ENCODE peak calls at places on chromosomes 16 and 17, in four cellular contexts. N is K562, Y is GM12878, W is HL-60. M is an unnamed sample.

GRCh38 chr16:26491271-26491670 is 575.5 kb upstream of the C16orf82 start:
- DNase-seq in N (no peak), Y (no peak), W (no peak), M (no peak)

GRCh38 chr17:3502466-3502865 is 26.7 kb downstream of the ASPA start:
- DNase-seq in N (no peak), Y (no peak), W (no peak), M (no peak)

GRCh38 chr16:19130385-19130784 is 16.6 kb downstream of the ITPRIPL2 start:
- DNase-seq in N (no peak), Y (no peak), W (no peak), M (no peak)

GRCh38 chr16:83420206-83420760 is 387.5 kb upstream of the HSBP1 start:
- DNase-seq in N (no peak), Y (no peak), W (no peak), M (no peak)

GRCh38 chr16:57713596-57713995 is 19.0 kb downstream of the DRC7 start:
- DNase-seq in N (no peak), Y (no peak), W (no peak), M (no peak)

GRCh38 chr17:64492481-64493109 is 4.3 kb downstream of the POLG2 start:
- DNase-seq in N (no peak), Y (no peak), W (peak), M (no peak)

GRCh38 chr16:88454315-88455057 is 1.4 kb downstream of the ZFPM1 start:
- DNase-seq in N (no peak), Y (no peak), W (no peak), M (no peak)

GRCh38 chr16:77396461-77396860 is 38.4 kb downstream of the ADAMTS18 start:
- DNase-seq in N (no peak), Y (no peak), W (no peak), M (no peak)

GRCh38 chr16:89370601-89371000 is 119.8 kb downstream of the ANKRD11 start:
- DNase-seq in N (no peak), Y (no peak), W (no peak), M (no peak)

GRCh38 chr16:57809843-57810196 is 7.5 kb upstream of the KIFC3 start:
- DNase-seq in N (no peak), Y (no peak), W (no peak), M (no peak)

GRCh38 chr17:83171661-83172060 is 92.3 kb downstream of the METRNL start:
- DNase-seq in N (no peak), Y (no peak), W (no peak), M (no peak)

GRCh38 chr17:19371259-19372003 is 6.9 kb upstream of the MAPK7 start:
- DNase-seq in N (no peak), Y (no peak), W (no peak), M (no peak)

GRCh38 chr17:76544123-76544915 is 4.5 kb downstream of the PRCD start:
- DNase-seq in N (no peak), Y (no peak), W (no peak), M (no peak)

GRCh38 chr16:19075511-19075910 is 8.1 kb downstream of the COQ7 start:
- DNase-seq in N (no peak), Y (no peak), W (no peak), M (no peak)

GRCh38 chr16:4675864-4676786 is 17.2 kb upstream of the NUDT16L1 start:
- DNase-seq in N (peak), Y (no peak), W (no peak), M (no peak)

GRCh38 chr17:42521036-42521435 is 15.0 kb upstream of the NAGLU start:
- DNase-seq in N (no peak), Y (no peak), W (no peak), M (no peak)

GRCh38 chr17:63246344-63246743 is 199.8 kb downstream of the CYB561 start:
- DNase-seq in N (no peak), Y (no peak), W (no peak), M (no peak)

GRCh38 chr17:29242790-29243189 is 3.9 kb upstream of the CRYBA1 start:
- DNase-seq in N (no peak), Y (no peak), W (no peak), M (no peak)

GRCh38 chr16:890217-890616 is 80.6 kb downstream of the LMF1 start:
- DNase-seq in N (peak), Y (no peak), W (no peak), M (no peak)

GRCh38 chr16:84985079-84986065 is 26.0 kb downstream of the ZDHHC7 start:
- DNase-seq in N (no peak), Y (no peak), W (no peak), M (no peak)

GRCh38 chr16:74586948-74587347 is 20.0 kb downstream of the GLG1 start:
- DNase-seq in N (no peak), Y (no peak), W (no peak), M (no peak)

GRCh38 chr16:74596586-74596985 is 10.3 kb downstream of the GLG1 start:
- DNase-seq in N (no peak), Y (no peak), W (no peak), M (no peak)

GRCh38 chr16:74592847-74593246 is 14.1 kb downstream of the GLG1 start:
- DNase-seq in N (no peak), Y (no peak), W (no peak), M (no peak)

DNA sequence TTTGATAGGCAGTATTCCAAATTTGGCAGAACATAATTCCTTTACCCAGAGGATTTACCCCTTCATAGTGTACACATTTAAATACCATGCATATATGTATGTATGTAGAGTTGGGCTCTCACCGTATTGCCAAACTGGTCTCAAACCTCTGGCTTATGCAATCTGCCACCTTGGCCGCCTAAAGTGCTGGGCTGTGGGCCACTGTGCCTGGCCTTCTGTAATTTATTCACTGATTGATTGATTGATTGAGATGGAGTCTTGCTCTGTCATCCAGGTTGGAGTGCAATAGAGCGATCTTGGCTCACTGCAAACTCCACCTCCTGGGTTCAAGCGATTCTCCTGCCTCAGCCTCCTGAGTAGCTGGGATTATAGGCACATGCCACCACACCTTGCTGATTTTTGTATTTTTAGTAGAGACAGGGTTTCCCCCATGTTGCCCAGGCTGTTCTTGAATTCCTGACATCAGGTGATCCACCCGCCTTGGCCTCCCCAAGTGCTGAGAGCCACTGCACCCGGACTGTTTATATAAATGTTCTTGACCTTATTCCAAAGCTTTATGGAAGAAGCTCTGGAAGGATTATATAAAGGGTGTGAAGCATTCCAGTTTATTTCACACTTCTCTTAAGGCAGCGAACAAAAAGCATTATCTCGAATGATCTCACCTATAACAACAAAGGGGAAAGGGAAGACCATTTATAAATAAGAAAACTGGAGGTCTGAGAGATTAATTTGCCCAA is 14.8 kb downstream of the GLG1 start:
- DNase-seq in N (no peak), Y (no peak), W (no peak), M (no peak)
- TF ChIP-seq SPI1 in N (no peak), Y (no peak), W (no peak), M (no peak)

GRCh38 chr16:53989597-53989996 is 285.6 kb downstream of the FTO start:
- DNase-seq in N (no peak), Y (no peak), W (no peak), M (no peak)

GRCh38 chr16:53995378-53995777 is 291.2 kb downstream of the IRX3 start:
- DNase-seq in N (no peak), Y (no peak), W (no peak), M (no peak)

GRCh38 chr16:53988136-53988535 is 284.2 kb downstream of the FTO start:
- DNase-seq in N (no peak), Y (no peak), W (no peak), M (no peak)

GRCh38 chr16:53992057-53992378 is 288.1 kb downstream of the FTO start:
- DNase-seq in N (no peak), Y (no peak), W (no peak), M (no peak)

DNA sequence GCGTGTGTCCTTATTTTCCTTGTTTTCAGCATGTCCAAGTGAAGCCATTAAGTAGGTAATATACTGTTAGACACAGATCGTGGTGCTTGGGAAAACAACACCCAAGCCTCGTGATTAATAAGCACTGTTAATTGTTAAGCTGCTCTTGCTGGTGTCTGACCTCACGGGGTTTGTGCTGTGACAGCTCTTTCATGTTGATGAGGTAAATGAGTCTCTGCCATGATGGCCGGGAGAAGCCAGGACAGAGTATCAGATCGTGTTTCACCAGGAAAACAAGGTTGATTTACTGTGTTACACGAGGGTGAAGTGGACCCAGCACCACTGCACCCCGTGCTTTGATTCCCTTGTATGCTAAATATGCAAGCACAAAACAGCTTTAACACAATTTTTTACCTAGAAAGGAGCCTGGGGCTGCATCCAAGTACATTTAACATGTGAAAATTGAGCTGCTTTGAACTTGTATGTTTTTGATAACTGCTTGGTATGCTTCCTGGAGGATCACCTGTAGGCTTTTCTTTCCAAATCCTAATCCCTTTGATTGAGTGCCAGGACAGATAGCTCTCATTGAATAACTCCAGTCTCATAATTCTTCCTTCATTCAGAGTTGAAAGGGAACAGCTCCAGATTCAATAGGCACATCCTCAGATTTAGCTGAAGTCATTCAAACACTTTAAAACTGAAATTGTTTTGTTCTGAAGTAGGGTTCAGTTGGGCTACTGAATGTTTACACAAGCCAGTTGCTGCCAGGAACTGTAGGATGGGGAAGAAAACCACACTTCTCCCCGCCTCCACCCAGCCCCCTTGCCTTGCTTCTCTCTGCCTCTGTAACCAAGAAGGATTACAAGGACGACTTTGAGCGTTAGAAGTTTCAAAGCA is 287.5 kb downstream of the FTO start:
- DNase-seq in N (no peak), Y (no peak), W (no peak), M (no peak)
- TF ChIP-seq SPI1 in N (no peak), Y (no peak), W (no peak), M (no peak)

GRCh38 chr16:3523281-3523680 is 22.5 kb downstream of the CLUAP1 start:
- DNase-seq in N (no peak), Y (no peak), W (no peak), M (no peak)

GRCh38 chr16:3520398-3520797 is 19.6 kb downstream of the CLUAP1 start:
- DNase-seq in N (no peak), Y (no peak), W (no peak), M (no peak)

GRCh38 chr16:3519581-3519980 is 18.8 kb downstream of the CLUAP1 start:
- DNase-seq in N (no peak), Y (no peak), W (no peak), M (no peak)

GRCh38 chr16:3518983-3519343 is 18.2 kb downstream of the CLUAP1 start:
- DNase-seq in N (no peak), Y (no peak), W (no peak), M (no peak)

GRCh38 chr16:3520861-3521260 is 20.1 kb downstream of the CLUAP1 start:
- DNase-seq in N (no peak), Y (no peak), W (no peak), M (no peak)
- TF ChIP-seq SPI1 in N (no peak), Y (no peak), W (no peak), M (no peak)

GRCh38 chr17:78337244-78338109 is 22.4 kb downstream of the SOCS3 start:
- DNase-seq in N (no peak), Y (peak), W (peak), M (no peak)
- TF ChIP-seq SPI1 in N (no peak), Y (peak), W (peak), M (peak)

DNA sequence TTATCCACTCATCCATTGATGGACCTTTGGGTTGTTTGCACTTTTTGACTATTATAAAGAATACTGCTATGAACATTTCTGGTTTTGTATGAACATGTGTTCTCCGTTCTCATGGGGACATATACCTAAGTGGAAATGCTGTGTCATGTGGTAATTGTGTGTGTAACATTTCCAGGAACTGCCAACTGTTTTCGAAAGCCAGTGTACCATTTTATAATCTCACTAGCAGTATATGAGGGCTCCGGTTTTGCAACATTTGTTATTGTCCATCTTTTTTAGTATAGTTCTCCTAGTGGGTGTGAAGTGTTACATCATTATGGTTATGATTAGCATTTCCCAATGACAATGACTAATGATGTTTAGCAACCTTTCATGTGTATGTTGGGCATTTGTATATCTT is 5.1 kb upstream of the TRIM25 start:
- DNase-seq in N (no peak), Y (no peak), W (peak), M (no peak)
- TF ChIP-seq SPI1 in N (no peak), Y (no peak), W (no peak), M (no peak)

GRCh38 chr17:7029659-7030058 is 6.2 kb upstream of the SLC16A13 start:
- DNase-seq in N (no peak), Y (no peak), W (no peak), M (no peak)
- TF ChIP-seq SPI1 in N (no peak), Y (no peak), W (no peak), M (no peak)